ENCODE peak calls at places on chromosomes 12 and 14, in nine cellular contexts. N is NCI-H460; E is endothelial cell; Z is left cardiac atrium; Q is psoas muscle; I is endothelial cell of umbilical vein; C is PC-3; J is activated CD4-positive, alpha-beta T cell treated with anti-CD3 and anti-CD28 coated beads, Interleukin-2, amount 50 U/mL, for 1 hour; W is midbrain. F is an unnamed sample.

GRCh38 chr12:28446031-28446430 is 255.8 kb downstream of the CCDC91 start:
- DNase-seq in E (no peak), Q (no peak), N (no peak), C (no peak), J (no peak), W (no peak), Z (no peak), I (no peak), F (no peak)

GRCh38 chr12:82517027-82517426 is 158.7 kb downstream of the METTL25 start:
- DNase-seq in Z (no peak), J (no peak), I (no peak), Q (no peak), N (peak; percentile 22), W (no peak), E (peak; percentile 20), C (peak; percentile 58), F (no peak)

GRCh38 chr12:94186461-94187237 is 38.3 kb downstream of the PLXNC1 start:
- DNase-seq in Q (peak; percentile 74), E (peak; percentile 67), Z (peak; percentile 60), N (no peak), W (peak; percentile 64), J (no peak), I (no peak), C (no peak), F (peak; percentile 91)

GRCh38 chr14:22427771-22428228 is 161.2 kb downstream of the DAD1 start:
- DNase-seq in I (no peak), E (no peak), J (no peak), N (peak; percentile 30), C (no peak), W (peak; percentile 11), Q (no peak), Z (no peak), F (no peak)

GRCh38 chr14:101004954-101005353 is 101.4 kb upstream of the RTL1 start:
- DNase-seq in W (peak; percentile 6), E (no peak), Z (no peak), N (no peak), C (no peak), Q (no peak), I (no peak), J (no peak), F (no peak)

GRCh38 chr12:121525411-121525810 is 55.4 kb downstream of the KDM2B start:
- DNase-seq in W (no peak), C (no peak), N (no peak), I (no peak), Q (no peak), Z (no peak), E (no peak), J (no peak), F (no peak)

GRCh38 chr12:103735291-103735690 is 105.7 kb downstream of the NT5DC3 start:
- DNase-seq in E (no peak), Q (no peak), I (no peak), W (no peak), Z (no peak), N (no peak), J (no peak), C (no peak), F (no peak)

GRCh38 chr12:96824838-96825236 is 82.2 kb upstream of the NEDD1 start:
- DNase-seq in E (no peak), Q (no peak), N (no peak), J (no peak), W (no peak), C (no peak), I (no peak), Z (no peak), F (no peak)

GRCh38 chr12:130435826-130436225 is 98.1 kb downstream of the PIWIL1 start:
- DNase-seq in E (no peak), C (no peak), I (no peak), J (no peak), W (no peak), Z (no peak), Q (peak; percentile 21), N (no peak), F (no peak)

GRCh38 chr14:104647467-104648063 is 41.9 kb upstream of the INF2 start:
- DNase-seq in E (no peak), Z (no peak), Q (no peak), I (no peak), C (no peak), N (no peak), W (no peak), J (no peak), F (no peak)

GRCh38 chr12:90024261-90024660 is 315.6 kb upstream of the ATP2B1 start:
- DNase-seq in E (no peak), N (no peak), Z (no peak), W (no peak), Q (no peak), I (peak; percentile 30), C (peak; percentile 51), J (no peak), F (no peak)

GRCh38 chr14:71166434-71166833 is 259.2 kb downstream of the PCNX1 start:
- DNase-seq in Z (no peak), C (peak; percentile 79), I (peak; percentile 64), Q (no peak), N (peak; percentile 3), J (no peak), E (peak; percentile 55), W (peak; percentile 36), F (peak; percentile 27)

GRCh38 chr14:56490379-56490778 is 89.2 kb upstream of the TMEM260 start:
- DNase-seq in W (peak; percentile 14), N (peak; percentile 48), C (peak; percentile 83), J (no peak), E (no peak), Q (no peak), I (peak; percentile 44), Z (no peak), F (no peak)